ENCODE peak calls at places on chromosome 20, in five cellular contexts. O, C, W, H and K are unnamed samples. For H3K4me1, the result is how much of the 10 kb centered on the place peaks cover.

GRCh38 chr20:55271370-55271769 is 733.9 kb downstream of the CBLN4 start:
- DNase-seq in O (no peak), C (no peak), W (no peak), H (no peak), K (no peak)

GRCh38 chr20:400451-401275 is 7.4 kb upstream of the RBCK1 start:
- DNase-seq in O (peak), C (no peak), W (no peak), H (no peak), K (peak)

GRCh38 chr20:47238780-47239769 is 117.4 kb downstream of the ZMYND8 start:
- DNase-seq in O (no peak), C (no peak), W (no peak), H (no peak), K (no peak)

GRCh38 chr20:10306440-10307358 is 88.1 kb downstream of the SNAP25 start:
- DNase-seq in O (peak), C (no peak), W (no peak), H (no peak), K (no peak)

GRCh38 chr20:10877345-10877744 is 203.5 kb upstream of the JAG1 start:
- DNase-seq in O (no peak), C (no peak), W (peak), H (peak), K (no peak)

GRCh38 chr20:24764825-24765224 is 184.2 kb upstream of the CST7 start:
- DNase-seq in O (no peak), C (peak), W (no peak), H (no peak), K (no peak)

GRCh38 chr20:59735917-59736316 is 131.6 kb downstream of the PHACTR3 start:
- DNase-seq in O (no peak), C (peak), W (no peak), H (no peak), K (no peak)

GRCh38 chr20:24684954-24685691 is 215.7 kb downstream of the SYNDIG1 start:
- DNase-seq in O (no peak), C (peak), W (peak), H (peak), K (no peak)

GRCh38 chr20:595330-596308 is 14.5 kb downstream of the TCF15 start:
- DNase-seq in O (no peak), C (no peak), W (no peak), H (no peak), K (no peak)

GRCh38 chr20:37294262-37294981 is 5.0 kb downstream of the MANBAL start:
- DNase-seq in O (peak), C (no peak), W (no peak), H (no peak), K (no peak)

GRCh38 chr20:58818585-58819285 is 32.0 kb downstream of the GNAS-AS1 start:
- DNase-seq in O (peak), C (no peak), W (no peak), H (no peak), K (peak)

GRCh38 chr20:33554914-33555420 is 65.1 kb downstream of the CBFA2T2 start:
- DNase-seq in O (peak), C (no peak), W (no peak), H (peak), K (peak)

GRCh38 chr20:60108397-60108796 is 150.2 kb downstream of the CDH26 start:
- DNase-seq in O (no peak), C (no peak), W (no peak), H (no peak), K (no peak)

GRCh38 chr20:21179796-21180195 is 53.9 kb downstream of the KIZ start:
- DNase-seq in O (peak), C (no peak), W (no peak), H (no peak), K (no peak)

GRCh38 chr20:8766868-8767390 is 302.0 kb upstream of the PLCB4 start:
- DNase-seq in O (no peak), C (no peak), W (no peak), H (no peak), K (no peak)

GRCh38 chr20:2865630-2866029 is 7.7 kb upstream of the PTPRA start:
- DNase-seq in O (no peak), C (peak), W (no peak), H (no peak), K (no peak)

GRCh38 chr20:63950701-63951397 is 5.4 kb downstream of the UCKL1 start:
- DNase-seq in O (no peak), C (no peak), W (no peak), H (no peak), K (no peak)

GRCh38 chr20:3101737-3102574 is 17.4 kb upstream of the AVP start:
- DNase-seq in O (no peak), C (no peak), W (no peak), H (no peak), K (no peak)

GRCh38 chr20:29409833-29410804 is 1847.3 kb upstream of the DEFB115 start:
- DNase-seq in O (no peak), C (no peak), W (no peak), H (no peak), K (no peak)

GRCh38 chr20:46232575-46232974 is 75.7 kb downstream of the CDH22 start:
- DNase-seq in O (no peak), C (no peak), W (no peak), H (no peak), K (no peak)

GRCh38 chr20:10490706-10491105 is 55.6 kb downstream of the SLX4IP start:
- DNase-seq in O (no peak), C (peak), W (no peak), H (peak), K (no peak)

GRCh38 chr20:37276494-37277252 is 12.8 kb upstream of the MANBAL start:
- DNase-seq in O (peak), C (no peak), W (peak), H (no peak), K (peak)

GRCh38 chr20:59772931-59773913 is 160.2 kb downstream of the SYCP2 start:
- DNase-seq in O (no peak), C (peak), W (no peak), H (no peak), K (peak)

DNA sequence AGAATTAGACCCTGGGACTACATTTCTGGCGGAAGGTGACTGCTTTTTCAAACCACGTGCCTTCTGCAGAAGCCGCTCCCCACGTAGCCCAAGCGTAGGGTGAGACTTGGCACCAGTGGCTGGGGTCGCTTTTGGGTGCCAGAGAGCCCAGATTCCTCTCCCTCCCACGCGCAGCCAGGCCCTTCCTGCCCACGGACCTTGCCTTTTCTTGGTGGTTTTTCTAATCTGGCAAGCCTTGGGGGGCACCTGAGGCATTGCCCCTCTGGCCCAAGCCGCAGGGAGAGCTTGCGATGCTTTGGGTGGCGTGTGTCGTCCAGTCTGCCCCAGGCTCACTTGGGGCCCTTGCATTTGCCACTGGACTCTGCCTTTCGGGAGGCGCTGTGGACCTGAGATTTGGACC is 3.3 kb downstream of the SLCO4A1 start:
- DNase-seq in O (no peak), C (no peak), W (no peak), H (no peak), K (no peak)
- H3K27ac ChIP-seq in O (no peak), C (no peak), W (no peak), H (no peak), K (peak)

DNA sequence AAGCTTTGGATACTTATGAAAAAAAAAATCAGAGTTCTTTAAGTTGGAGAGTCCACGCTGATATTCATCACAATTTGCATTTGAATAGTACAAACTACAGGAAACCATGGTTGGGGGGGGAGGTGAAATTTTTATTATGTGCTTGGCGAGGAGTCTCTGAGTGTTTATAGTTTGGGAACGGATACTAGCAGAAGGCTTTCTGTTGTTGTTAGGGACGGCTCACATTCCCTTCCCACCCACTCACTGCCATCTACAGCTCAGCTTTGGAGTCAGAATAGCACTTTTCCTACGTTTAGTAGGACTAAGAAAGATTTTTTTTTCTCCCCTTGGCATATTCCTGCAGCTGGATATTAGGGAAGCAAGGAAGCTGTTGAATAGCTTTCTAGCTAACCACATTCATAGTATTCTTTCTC is 235.0 kb upstream of the ZNF217 start:
- DNase-seq in O (peak), C (peak), W (peak), H (peak), K (no peak)
- H3K4me1 ChIP-seq in O (under half), C (under half), W (under half), H (under half), K (under half)

DNA sequence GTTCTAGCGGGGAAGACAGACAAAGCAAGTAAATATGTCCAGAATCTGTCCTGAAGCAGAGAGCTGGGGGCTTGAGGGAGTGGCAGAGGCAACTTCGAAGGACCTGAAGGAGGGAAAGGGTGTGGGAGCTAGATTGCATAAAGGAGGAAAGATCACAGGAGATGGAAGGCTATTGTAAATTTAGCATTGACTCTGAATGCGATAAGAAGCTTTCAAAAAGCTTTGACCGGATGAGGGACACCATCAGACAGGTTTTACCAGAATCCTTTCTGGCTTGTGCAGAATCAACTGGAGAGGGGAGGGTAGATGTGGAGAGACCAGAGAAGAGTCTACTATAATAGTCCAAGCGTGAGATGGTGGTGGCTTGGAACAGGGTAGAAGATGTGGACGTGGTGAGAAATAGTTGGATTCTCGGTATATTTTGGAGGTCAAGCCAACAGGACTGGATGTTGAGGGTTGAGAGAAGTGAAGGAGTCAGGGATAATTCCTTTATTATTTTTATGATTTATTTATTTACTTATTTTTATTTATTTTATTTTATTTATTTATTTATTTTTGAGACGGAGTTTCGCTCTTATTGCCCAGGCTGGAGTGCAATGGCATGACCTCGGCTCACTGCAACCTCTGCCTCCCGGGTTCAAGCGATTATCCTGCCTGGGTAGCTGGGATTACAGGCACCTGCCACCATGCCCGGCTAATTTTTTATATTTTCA is 19.9 kb upstream of the RIPOR3 start:
- DNase-seq in O (no peak), C (no peak), W (no peak), H (no peak), K (peak)
- H3K27ac ChIP-seq in O (peak), C (no peak), W (no peak), H (no peak), K (no peak)

GRCh38 chr20:31705598-31706597 is 16.8 kb downstream of the BCL2L1 start:
- DNase-seq in O (no peak), C (peak), W (no peak), H (no peak), K (peak)
- H3K4me1 ChIP-seq in O (under half), C (under half), W (half or more), H (under half), K (under half)

DNA sequence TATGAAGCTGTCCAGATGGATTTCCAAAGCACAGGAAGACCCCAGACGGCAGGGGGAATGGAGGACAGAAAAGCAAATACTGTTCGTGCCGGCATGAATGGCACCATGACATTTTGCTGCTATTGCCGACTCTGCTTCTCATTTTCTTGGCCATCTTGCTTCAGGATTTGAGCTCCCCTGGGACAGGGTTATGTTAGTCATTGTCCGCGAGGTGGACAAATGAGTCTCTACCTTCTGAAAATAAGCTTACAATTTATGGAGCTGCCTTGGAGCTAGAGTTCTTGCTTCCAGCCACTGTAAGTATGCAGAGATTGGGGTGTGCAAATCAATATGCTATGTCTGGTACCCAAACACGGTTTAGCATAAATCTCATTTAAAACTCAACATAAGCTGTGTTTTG is 183.9 kb upstream of the FOXA2 start:
- DNase-seq in O (no peak), C (no peak), W (no peak), H (no peak), K (no peak)
- H3K27ac ChIP-seq in O (no peak), C (no peak), W (no peak), H (no peak), K (no peak)

GRCh38 chr20:57682184-57683038 is 27.4 kb downstream of the PMEPA1 start:
- DNase-seq in O (no peak), C (no peak), W (no peak), H (no peak), K (no peak)
- H3K4me1 ChIP-seq in O (under half), C (under half), W (half or more), H (under half), K (under half)

DNA sequence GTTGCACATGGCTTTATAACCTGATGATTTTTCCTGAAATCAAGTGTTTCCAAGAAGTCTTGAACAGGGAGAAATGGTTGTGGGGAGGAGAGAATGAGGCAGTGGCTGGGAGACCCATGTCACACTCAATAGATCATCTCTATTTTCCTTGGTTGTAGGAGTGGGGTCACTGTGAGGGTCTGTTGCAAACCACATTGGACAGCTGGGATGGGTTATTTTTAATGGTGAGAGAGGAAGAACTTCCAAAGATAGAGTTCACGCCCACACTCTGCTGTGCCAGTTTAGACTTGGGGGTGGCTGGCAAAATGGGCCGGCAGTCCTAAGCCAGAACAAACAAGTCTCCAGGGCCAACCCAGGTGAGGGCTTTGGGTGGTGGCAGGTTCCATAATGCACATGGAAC is 276.4 kb upstream of the PRND start:
- DNase-seq in O (no peak), C (no peak), W (no peak), H (no peak), K (no peak)
- H3K27ac ChIP-seq in O (peak), C (no peak), W (no peak), H (no peak), K (no peak)

DNA sequence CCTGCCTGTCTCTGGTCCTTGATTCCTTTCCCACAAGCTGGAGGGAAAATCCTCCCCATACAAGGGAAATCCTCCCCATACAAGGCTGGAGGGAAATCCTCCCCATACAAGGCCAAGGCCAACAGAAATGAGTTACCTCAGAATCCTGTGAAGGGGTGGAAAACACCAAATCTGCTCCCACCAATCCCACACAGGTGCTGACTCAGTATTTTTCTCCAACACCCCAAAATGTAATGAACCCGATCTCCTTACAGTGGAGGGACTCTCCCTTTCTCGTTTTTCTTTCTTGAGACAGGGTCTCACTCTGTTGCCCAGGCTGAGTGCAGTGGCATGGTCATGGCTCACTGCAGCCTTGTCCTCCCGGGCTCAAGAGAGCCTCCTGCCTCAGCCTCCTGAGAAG is 6.3 kb downstream of the SNHG17 start:
- DNase-seq in O (no peak), C (no peak), W (no peak), H (no peak), K (no peak)
- H3K4me1 ChIP-seq in O (under half), C (under half), W (under half), H (under half), K (under half)